ENCODE peak calls at places on chromosomes 7 and 10, in five cellular contexts. Q is ovary; S is activated CD4-positive, alpha-beta memory T cell treated with anti-CD3 and anti-CD28 coated beads for 36 hours; V is mammary epithelial cell; B is activated naive CD8-positive, alpha-beta T cell treated with anti-CD3 and anti-CD28 coated beads, Interleukin-2, amount 50 U/mL, for 24 hours. T is an unnamed sample.

GRCh38 chr10:52539463-52539862 is 225.4 kb downstream of the DKK1 start:
- DNase-seq in B (no peak), S (no peak), V (peak), Q (no peak), T (no peak)

GRCh38 chr7:134957005-134957404 is 29.3 kb upstream of the AGBL3 start:
- DNase-seq in Q (no peak), V (no peak), B (no peak), S (no peak), T (no peak)

GRCh38 chr7:109256762-109257560 is 687.3 kb downstream of the DNAJB9 start:
- DNase-seq in Q (no peak), B (no peak), V (no peak), S (no peak), T (no peak)

GRCh38 chr7:28088032-28088431 is 92.6 kb downstream of the JAZF1 start:
- DNase-seq in V (no peak), S (no peak), Q (no peak), B (no peak), T (no peak)

GRCh38 chr7:125878235-125878928 is 948.8 kb upstream of the POT1 start:
- DNase-seq in S (no peak), B (no peak), V (no peak), Q (no peak), T (no peak)

GRCh38 chr10:60663850-60664249 is 114.4 kb upstream of the CDK1 start:
- DNase-seq in Q (no peak), V (no peak), S (no peak), B (no peak), T (no peak)

GRCh38 chr7:81469299-81470083 is 300.4 kb downstream of the HGF start:
- DNase-seq in B (no peak), Q (no peak), V (no peak), S (no peak), T (no peak)

GRCh38 chr7:27608776-27609495 is 53.7 kb downstream of the HIBADH start:
- DNase-seq in B (no peak), V (no peak), S (no peak), Q (no peak), T (no peak)

GRCh38 chr7:148044173-148044572 is 546.4 kb upstream of the C7orf33 start:
- DNase-seq in S (no peak), B (no peak), Q (no peak), V (no peak), T (no peak)